ENCODE peak calls at places on chromosomes 12 and 14, in five cellular contexts. S, T, Z, V and F are unnamed samples.

GRCh38 chr14:103550451-103551337 is 11.8 kb downstream of the BAG5 start:
- DNase-seq in T (no peak), Z (peak; percentile 67), S (no peak), V (peak; percentile 77), F (no peak)

GRCh38 chr12:56581418-56582145 is 48.5 kb downstream of the BAZ2A start:
- DNase-seq in S (peak; percentile 81), T (no peak), Z (no peak), V (no peak), F (no peak)

GRCh38 chr14:102182901-102183619 is 43.4 kb downstream of the WDR20 start:
- DNase-seq in T (no peak), S (no peak), V (no peak), Z (no peak), F (no peak)

GRCh38 chr12:104877107-104877705 is 80.9 kb downstream of the SLC41A2 start:
- DNase-seq in S (peak; percentile 19), Z (no peak), V (no peak), T (peak; percentile 13), F (no peak)

GRCh38 chr14:78005325-78005724 is 164.8 kb upstream of the NRXN3 start:
- DNase-seq in T (peak; percentile 17), S (peak; percentile 91), Z (no peak), V (no peak), F (no peak)

GRCh38 chr12:105912911-105913514 is 225.7 kb downstream of the NUAK1 start:
- DNase-seq in T (no peak), V (no peak), Z (no peak), S (no peak), F (no peak)

GRCh38 chr14:35847636-35848035 is 21.5 kb downstream of the BRMS1L start:
- DNase-seq in V (no peak), T (no peak), Z (no peak), S (no peak), F (no peak)

GRCh38 chr12:122090759-122091535 is 12.4 kb downstream of the MLXIP start:
- DNase-seq in S (no peak), V (no peak), Z (no peak), T (no peak), F (no peak)

GRCh38 chr14:36944307-36945010 is 227.9 kb downstream of the SLC25A21 start:
- DNase-seq in S (peak; percentile 90), T (no peak), V (no peak), Z (no peak), F (no peak)

GRCh38 chr12:57276935-57277563 is 26.1 kb upstream of the STAC3 start:
- DNase-seq in Z (no peak), S (peak; percentile 7), V (no peak), T (peak; percentile 34), F (no peak)

GRCh38 chr12:101759396-101760047 is 20.3 kb upstream of the SYCP3 start:
- DNase-seq in V (no peak), S (peak; percentile 19), T (peak; percentile 43), Z (no peak), F (no peak)

GRCh38 chr12:50690923-50691322 is 73.0 kb upstream of the ATF1 start:
- DNase-seq in Z (no peak), S (no peak), T (no peak), V (no peak), F (no peak)

GRCh38 chr12:56385873-56386272 is 23.2 kb upstream of the APOF start:
- DNase-seq in T (no peak), S (peak; percentile 47), Z (no peak), V (no peak), F (no peak)

GRCh38 chr12:1916396-1917171 is 1.9 kb downstream of the CACNA2D4 start:
- DNase-seq in T (no peak), S (no peak), V (peak; percentile 77), Z (peak; percentile 61), F (no peak)

GRCh38 chr14:54579606-54580005 is 12.7 kb downstream of the SAMD4A start:
- DNase-seq in S (no peak), T (peak; percentile 7), Z (no peak), V (no peak), F (no peak)

GRCh38 chr12:122999196-122999946 is 18.9 kb downstream of the ARL6IP4 start:
- DNase-seq in T (no peak), Z (peak; percentile 75), V (peak; percentile 45), S (no peak), F (no peak)

GRCh38 chr12:104909761-104910160 is 48.3 kb downstream of the SLC41A2 start:
- DNase-seq in T (no peak), V (no peak), Z (no peak), S (peak; percentile 17), F (no peak)

GRCh38 chr12:112907415-112908157 is 824 bp downstream of the OAS1 start:
- DNase-seq in T (no peak), V (no peak), Z (no peak), S (no peak), F (no peak)

GRCh38 chr12:27179399-27180214 is 64.5 kb upstream of the STK38L start:
- DNase-seq in S (peak; percentile 99), V (no peak), T (peak; percentile 60), Z (no peak), F (no peak)

GRCh38 chr12:28202374-28203130 is 12.3 kb downstream of the CCDC91 start:
- DNase-seq in Z (no peak), V (no peak), T (no peak), S (no peak), F (no peak)

GRCh38 chr14:85296466-85297210 is 233.3 kb upstream of the FLRT2 start:
- DNase-seq in T (no peak), S (peak; percentile 44), Z (no peak), V (no peak), F (no peak)

GRCh38 chr12:6605425-6606330 is 1.5 kb downstream of the CHD4 start:
- DNase-seq in Z (peak; percentile 52), T (peak; percentile 36), V (no peak), S (peak; percentile 60), F (no peak)

GRCh38 chr14:84152452-84152851 is 1377.5 kb upstream of the FLRT2 start:
- DNase-seq in T (no peak), S (no peak), Z (no peak), V (peak; percentile 64), F (no peak)

GRCh38 chr12:67019070-67019469 is 250.1 kb upstream of the CAND1 start:
- DNase-seq in T (no peak), S (peak; percentile 23), V (no peak), Z (no peak), F (no peak)

GRCh38 chr12:3683670-3684069 is 69.2 kb downstream of the CRACR2A start:
- DNase-seq in Z (no peak), V (no peak), S (peak; percentile 55), T (no peak), F (no peak)

GRCh38 chr12:6345319-6346071 is 3.6 kb upstream of the TNFRSF1A start:
- DNase-seq in V (no peak), S (peak; percentile 81), T (peak; percentile 90), Z (no peak), F (no peak)

GRCh38 chr12:3204143-3204542 is 127.0 kb downstream of the TSPAN9 start:
- DNase-seq in Z (no peak), T (no peak), S (no peak), V (no peak), F (no peak)

DNA sequence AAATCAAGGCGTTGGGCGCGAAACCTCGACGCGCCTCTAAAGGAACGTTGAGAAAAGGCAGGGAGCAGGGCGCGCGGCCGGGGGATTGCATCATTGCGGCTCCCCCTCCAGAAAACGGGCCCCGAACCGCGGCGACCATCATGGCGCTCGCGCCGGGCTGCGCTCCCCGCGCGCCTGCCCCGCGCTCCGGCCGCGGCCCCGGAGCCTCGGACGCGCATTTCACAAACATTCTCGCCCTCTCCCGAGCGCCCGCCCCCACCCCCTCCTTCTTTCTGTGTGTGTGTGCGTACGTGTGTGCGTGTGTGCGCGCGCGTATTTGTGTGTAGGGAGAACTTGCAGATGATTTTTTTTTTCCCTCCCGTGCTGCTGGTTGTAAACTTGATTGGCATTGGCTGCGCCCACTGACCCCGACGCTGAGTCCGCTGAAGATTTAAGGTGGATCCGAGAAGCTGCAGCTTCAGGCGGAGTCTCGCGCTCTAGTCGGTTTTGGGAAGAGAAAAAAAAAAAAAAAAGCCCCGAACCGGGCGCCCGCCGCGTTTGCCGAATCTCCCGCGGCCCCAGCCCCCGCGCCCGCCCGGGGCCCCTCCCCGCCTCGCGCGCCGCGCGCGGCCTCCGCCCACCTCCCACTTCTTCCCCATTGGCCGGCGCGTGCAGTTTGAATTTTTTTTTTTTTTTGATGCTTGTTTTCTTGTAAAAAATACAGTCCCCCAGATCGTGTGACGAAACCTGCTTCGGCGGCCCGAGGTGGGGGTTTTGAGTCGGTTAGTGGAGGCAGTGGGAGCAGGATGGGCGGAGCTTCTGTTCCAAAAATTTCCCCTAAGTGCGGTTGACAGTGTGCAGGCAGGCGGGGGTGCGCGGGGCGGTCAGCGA is 8.2 kb downstream of the CDKN1B start:
- DNase-seq in S (peak; percentile 97), T (peak; percentile 97), V (peak; percentile 95), Z (peak; percentile 95), F (peak; percentile 81)
- TF ChIP-seq CTCF in S (no peak), T (no peak), V (no peak), Z (no peak), F (no peak)

GRCh38 chr12:25557830-25558436 is 4.8 kb upstream of the LMNTD1 start:
- DNase-seq in S (peak; percentile 45), V (no peak), T (peak; percentile 8), Z (no peak), F (no peak)
- TF ChIP-seq CTCF in S (peak; percentile 38), V (no peak), T (peak; percentile 40), Z (no peak), F (no peak)

GRCh38 chr12:34392741-34393085 is 370.4 kb downstream of the ALG10 start:
- DNase-seq in Z (no peak), S (no peak), T (no peak), V (no peak), F (peak; percentile 10)

GRCh38 chr12:34390171-34390841 is 368.0 kb downstream of the ALG10 start:
- DNase-seq in T (no peak), S (no peak), Z (peak; percentile 25), V (peak; percentile 51), F (no peak)

GRCh38 chr12:34390846-34391700 is 368.8 kb downstream of the ALG10 start:
- DNase-seq in T (no peak), V (peak; percentile 43), Z (peak; percentile 49), S (no peak), F (no peak)

GRCh38 chr12:34393086-34393820 is 371.0 kb downstream of the ALG10 start:
- DNase-seq in S (no peak), Z (peak; percentile 39), V (peak; percentile 71), T (no peak), F (peak; percentile 7)

DNA sequence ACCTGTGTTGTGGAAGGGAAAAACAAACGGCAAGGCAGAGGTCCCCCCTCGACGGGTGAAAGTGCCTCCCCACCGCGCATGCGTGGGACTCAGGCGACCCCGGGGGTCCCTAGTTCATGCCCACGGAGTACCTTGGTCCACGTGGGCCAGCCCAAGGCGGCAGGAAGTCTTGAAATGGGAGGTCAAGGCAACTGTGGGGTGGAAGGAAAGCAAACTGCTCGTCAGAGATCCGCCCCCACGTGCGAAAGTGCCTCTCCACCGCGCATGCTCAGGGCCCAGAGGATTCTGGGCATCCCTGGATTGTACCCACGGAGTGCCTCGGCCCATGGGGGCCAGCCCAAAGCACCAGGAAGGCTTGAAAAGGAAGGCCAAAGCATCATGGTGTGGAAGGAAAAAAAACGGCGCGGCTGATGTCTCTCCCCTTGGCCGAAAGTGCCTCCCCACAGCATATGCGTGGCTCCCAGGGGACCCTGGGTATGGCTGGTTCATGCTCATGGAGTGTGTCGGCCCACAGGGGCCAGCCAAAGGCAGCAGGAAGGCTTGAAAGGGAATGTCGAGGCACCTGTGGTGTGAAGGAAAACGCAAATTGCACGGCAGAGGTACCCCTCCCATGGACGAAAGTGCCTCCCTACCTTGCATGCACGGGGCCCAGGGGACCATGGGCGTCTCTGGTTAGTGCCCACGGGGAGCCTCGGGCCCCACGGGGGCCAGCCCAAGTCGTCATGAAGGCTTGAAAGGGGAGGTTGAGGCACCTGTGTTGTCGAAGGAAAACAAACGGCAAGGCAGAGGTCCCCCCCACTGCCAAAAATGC is 369.7 kb downstream of the ALG10 start:
- DNase-seq in Z (peak; percentile 12), V (peak; percentile 48), T (no peak), S (no peak), F (no peak)
- TF ChIP-seq CTCF in Z (no peak), V (no peak), T (no peak), S (no peak), F (no peak)

GRCh38 chr14:68718033-68718725 is 74.7 kb downstream of the ZFP36L1 start:
- DNase-seq in Z (no peak), T (peak; percentile 36), V (no peak), S (no peak), F (no peak)
- TF ChIP-seq CTCF in Z (no peak), T (peak; percentile 9), V (peak; percentile 54), S (peak; percentile 51), F (no peak)